ENCODE peak calls at places on chromosomes 11 and 22, in eight cellular contexts. A is left ventricle myocardium inferior; T is SK-N-SH; N is sigmoid colon; P is CD4-positive, CD25-positive, alpha-beta regulatory T cell; Q is foreskin keratinocyte; K is right lobe of liver; D is cardiac muscle cell. S is an unnamed sample. For H3K27me3, the result is how much of the 10 kb centered on the place peaks cover.

GRCh38 chr11:33930317-33931021 is 38.6 kb upstream of the LMO2 start:
- DNase-seq in K (no peak), N (no peak), P (peak), D (peak), Q (no peak), T (no peak), A (peak), S (no peak)

GRCh38 chr22:23240639-23241389 is 60.5 kb downstream of the BCR start:
- DNase-seq in P (no peak), Q (no peak), A (no peak), N (no peak), T (peak), D (no peak), K (no peak), S (peak)

GRCh38 chr11:88414385-88414861 is 76.9 kb upstream of the CTSC start:
- DNase-seq in N (peak), T (peak), A (no peak), K (no peak), D (peak), Q (no peak), P (peak), S (peak)

GRCh38 chr22:44724416-44724815 is 22.4 kb downstream of the PRR5 start:
- DNase-seq in P (no peak), D (peak), T (no peak), A (no peak), K (no peak), Q (no peak), N (no peak), S (no peak)

GRCh38 chr11:10397226-10397987 is 57.7 kb upstream of the AMPD3 start:
- DNase-seq in N (no peak), K (no peak), T (no peak), D (no peak), Q (no peak), A (no peak), P (no peak), S (no peak)

GRCh38 chr11:121928597-121929580 is 187.1 kb downstream of the BLID start:
- DNase-seq in K (no peak), Q (no peak), D (peak), N (no peak), A (no peak), P (no peak), T (no peak), S (no peak)

GRCh38 chr11:122731500-122731913 is 76.0 kb downstream of the UBASH3B start:
- DNase-seq in Q (no peak), K (no peak), A (no peak), N (no peak), P (no peak), D (no peak), T (no peak), S (no peak)

GRCh38 chr11:93986716-93987115 is 34.4 kb upstream of the HEPHL1 start:
- DNase-seq in A (no peak), T (no peak), N (no peak), K (peak), P (no peak), D (no peak), Q (no peak), S (no peak)

GRCh38 chr11:30984827-30985226 is 384.7 kb downstream of the DCDC1 start:
- DNase-seq in T (no peak), D (no peak), Q (no peak), K (no peak), P (no peak), A (no peak), N (no peak), S (no peak)

GRCh38 chr22:39088688-39089032 is 8.4 kb upstream of the APOBEC3H start:
- DNase-seq in T (no peak), P (no peak), D (no peak), N (no peak), K (no peak), A (no peak), Q (no peak), S (no peak)

GRCh38 chr11:6606471-6607189 is 3.1 kb downstream of the ILK start:
- DNase-seq in P (peak), N (peak), T (peak), Q (peak), A (peak), K (peak), D (peak), S (peak)

GRCh38 chr11:103959279-103959930 is 77.0 kb upstream of the DDI1 start:
- DNase-seq in Q (no peak), N (no peak), T (no peak), K (no peak), A (no peak), P (no peak), D (no peak), S (no peak)

GRCh38 chr11:9315078-9315688 is 790 bp upstream of the TMEM41B start:
- DNase-seq in A (no peak), D (no peak), P (no peak), T (no peak), N (no peak), K (no peak), Q (no peak), S (no peak)

GRCh38 chr11:109795234-109795633 is 298.0 kb upstream of the ZC3H12C start:
- DNase-seq in K (no peak), N (no peak), D (no peak), P (no peak), T (no peak), Q (no peak), A (no peak), S (no peak)

GRCh38 chr22:43090130-43090789 is 1.1 kb upstream of the TTLL1 start:
- DNase-seq in D (no peak), P (peak), T (peak), K (peak), N (peak), A (peak), Q (peak), S (no peak)

GRCh38 chr11:118928870-118929495 is 3.3 kb upstream of the BCL9L start:
- DNase-seq in P (no peak), N (peak), K (peak), A (peak), T (peak), Q (no peak), D (peak), S (peak)

GRCh38 chr22:50550395-50550794 is 4.7 kb downstream of the KLHDC7B start:
- DNase-seq in A (no peak), D (no peak), K (no peak), P (no peak), Q (no peak), N (no peak), T (no peak), S (peak)

GRCh38 chr11:64865286-64866172 is 12.9 kb downstream of the EHD1 start:
- DNase-seq in A (no peak), Q (no peak), N (no peak), T (no peak), D (no peak), K (no peak), P (no peak), S (no peak)

GRCh38 chr22:41524283-41524682 is 20.0 kb downstream of the POLR3H start:
- DNase-seq in T (no peak), Q (no peak), K (peak), D (no peak), N (peak), P (no peak), A (peak), S (peak)

GRCh38 chr11:95108159-95108611 is 18.5 kb downstream of the ENDOD1 start:
- DNase-seq in A (peak), P (no peak), K (peak), D (no peak), T (no peak), Q (no peak), N (no peak), S (peak)

GRCh38 chr22:47337161-47337621 is 574.7 kb downstream of the TBC1D22A start:
- DNase-seq in N (no peak), A (no peak), T (no peak), K (no peak), Q (no peak), D (no peak), P (peak), S (no peak)

GRCh38 chr22:22932512-22932941 is 44.9 kb downstream of the IGLL5 start:
- DNase-seq in D (no peak), N (no peak), P (no peak), A (no peak), K (no peak), Q (no peak), T (no peak), S (peak)

GRCh38 chr11:9132203-9132878 is 40.9 kb upstream of the SCUBE2 start:
- DNase-seq in A (no peak), K (no peak), P (no peak), Q (no peak), T (no peak), D (no peak), N (no peak), S (no peak)

GRCh38 chr11:27296406-27296994 is 66.5 kb downstream of the CCDC34 start:
- DNase-seq in N (no peak), A (no peak), D (peak), K (no peak), T (peak), Q (peak), P (peak), S (no peak)

GRCh38 chr11:1946812-1947480 is at the start of gene MRPL23:
- DNase-seq in K (no peak), D (no peak), A (peak), Q (no peak), N (peak), P (no peak), T (no peak), S (peak)

GRCh38 chr11:8102965-8103364 is 22.0 kb downstream of the TUB start:
- DNase-seq in A (no peak), N (no peak), K (no peak), D (no peak), P (no peak), Q (no peak), T (no peak), S (no peak)

GRCh38 chr11:123475478-123475877 is 45.4 kb downstream of the GRAMD1B start:
- DNase-seq in T (peak), A (no peak), N (peak), K (no peak), D (peak), Q (no peak), P (no peak), S (no peak)

GRCh38 chr11:128890543-128891409 is at the start of gene KCNJ5:
- DNase-seq in P (no peak), N (no peak), A (peak), K (peak), T (peak), D (peak), Q (no peak), S (peak)

GRCh38 chr11:132052904-132053303 is 682.5 kb downstream of the NTM start:
- DNase-seq in N (no peak), A (no peak), T (no peak), K (no peak), Q (no peak), D (no peak), P (no peak), S (no peak)

GRCh38 chr11:108324587-108324986 is 101.7 kb downstream of the ATM start:
- DNase-seq in T (no peak), N (no peak), A (no peak), K (no peak), Q (no peak), P (no peak), D (no peak), S (no peak)

GRCh38 chr11:111411456-111411855 is 32.4 kb upstream of the POU2AF1 start:
- DNase-seq in A (no peak), P (no peak), D (no peak), T (no peak), K (no peak), N (no peak), Q (no peak), S (no peak)

GRCh38 chr22:45262931-45263789 is 21.6 kb upstream of the UPK3A start:
- DNase-seq in N (no peak), K (no peak), T (no peak), Q (no peak), A (peak), D (no peak), P (no peak), S (peak)

GRCh38 chr22:38230108-38230825 is 28.5 kb downstream of the MAFF start:
- DNase-seq in P (peak), K (peak), D (peak), A (peak), N (no peak), T (no peak), Q (no peak), S (no peak)

GRCh38 chr11:102410382-102410784 is 42.2 kb downstream of the TMEM123 start:
- DNase-seq in D (peak), Q (no peak), A (no peak), N (no peak), T (peak), P (no peak), K (no peak), S (no peak)

GRCh38 chr11:16958833-16959232 is 55.4 kb downstream of the PLEKHA7 start:
- DNase-seq in P (peak), T (no peak), Q (no peak), A (no peak), K (no peak), N (no peak), D (no peak), S (no peak)

GRCh38 chr22:35517207-35517606 is 23.4 kb upstream of the RASD2 start:
- DNase-seq in D (no peak), Q (no peak), K (no peak), T (no peak), P (no peak), A (no peak), N (no peak), S (no peak)

GRCh38 chr11:98674390-98674789 is 346.4 kb upstream of the CNTN5 start:
- DNase-seq in D (no peak), T (no peak), N (no peak), A (no peak), K (no peak), Q (no peak), P (no peak), S (no peak)

GRCh38 chr11:57255618-57256017 is 18.6 kb upstream of the APLNR start:
- DNase-seq in P (no peak), A (no peak), T (no peak), D (no peak), N (no peak), K (no peak), Q (peak), S (no peak)

GRCh38 chr11:57260937-57261783 is 24.1 kb upstream of the APLNR start:
- DNase-seq in K (no peak), N (no peak), T (no peak), Q (no peak), P (no peak), A (no peak), D (no peak), S (no peak)

GRCh38 chr11:57251491-57252104 is 14.5 kb upstream of the APLNR start:
- DNase-seq in Q (no peak), N (no peak), D (peak), P (no peak), K (peak), A (peak), T (no peak), S (no peak)

GRCh38 chr11:57254631-57255030 is 17.6 kb upstream of the APLNR start:
- DNase-seq in T (no peak), D (no peak), P (no peak), K (no peak), Q (no peak), A (no peak), N (no peak), S (no peak)

GRCh38 chr11:57256119-57256518 is 19.1 kb upstream of the APLNR start:
- DNase-seq in N (no peak), P (no peak), T (no peak), Q (no peak), D (no peak), K (no peak), A (no peak), S (no peak)
- H3K27me3 ChIP-seq in N (under half), P (under half), T (under half), Q (under half), D (under half), K (under half), A (under half), S (under half)

GRCh38 chr11:117523680-117524079 is 196.0 kb downstream of the CEP164 start:
- DNase-seq in T (no peak), D (no peak), P (no peak), Q (no peak), N (no peak), K (no peak), A (no peak), S (no peak)

GRCh38 chr11:117520966-117521365 is 193.3 kb downstream of the CEP164 start:
- DNase-seq in P (no peak), A (no peak), Q (no peak), D (no peak), N (no peak), T (no peak), K (no peak), S (no peak)

GRCh38 chr11:117520201-117520600 is 192.5 kb downstream of the CEP164 start:
- DNase-seq in T (no peak), K (no peak), Q (no peak), A (no peak), P (no peak), N (no peak), D (no peak), S (no peak)

GRCh38 chr11:117519590-117519989 is 191.9 kb downstream of the CEP164 start:
- DNase-seq in N (no peak), D (no peak), K (no peak), P (no peak), A (no peak), T (no peak), Q (no peak), S (no peak)

GRCh38 chr11:117521974-117522373 is 194.3 kb downstream of the CEP164 start:
- DNase-seq in D (no peak), P (no peak), N (no peak), A (no peak), K (no peak), T (no peak), Q (no peak), S (no peak)
- H3K27me3 ChIP-seq in D (under half), P (under half), N (under half), A (under half), K (under half), T (under half), Q (under half), S (under half)

GRCh38 chr11:75214411-75214821 is 26.2 kb upstream of the TPBGL start:
- DNase-seq in T (peak), Q (no peak), A (peak), D (peak), N (peak), P (peak), K (peak), S (peak)
- H3K27me3 ChIP-seq in T (under half), Q (under half), A (half or more), D (under half), N (under half), P (under half), K (under half), S (under half)

GRCh38 chr22:29705651-29706050 is 14.2 kb upstream of the CABP7 start:
- DNase-seq in D (no peak), K (no peak), N (no peak), A (no peak), T (peak), Q (no peak), P (no peak), S (no peak)

GRCh38 chr22:29706493-29706892 is 13.3 kb upstream of the CABP7 start:
- DNase-seq in Q (no peak), K (no peak), N (no peak), T (peak), D (no peak), A (no peak), P (no peak), S (no peak)

GRCh38 chr22:29710193-29710592 is 9.6 kb upstream of the CABP7 start:
- DNase-seq in N (no peak), K (no peak), D (no peak), Q (no peak), A (no peak), P (no peak), T (no peak), S (no peak)

GRCh38 chr22:29706991-29707390 is 12.8 kb upstream of the CABP7 start:
- DNase-seq in K (no peak), P (no peak), D (no peak), T (no peak), A (no peak), N (no peak), Q (no peak), S (no peak)

GRCh38 chr22:29707471-29707870 is 12.3 kb upstream of the CABP7 start:
- DNase-seq in D (no peak), N (no peak), T (no peak), Q (no peak), A (no peak), P (no peak), K (no peak), S (no peak)
- H3K27me3 ChIP-seq in D (under half), N (under half), T (under half), Q (under half), A (half or more), P (under half), K (under half), S (under half)

GRCh38 chr11:116836648-116837023 is 786 bp downstream of the APOA1 start:
- DNase-seq in N (peak), T (no peak), Q (no peak), D (no peak), A (no peak), P (no peak), K (no peak), S (no peak)
- H3K27me3 ChIP-seq in N (under half), T (under half), Q (under half), D (under half), A (under half), P (under half), K (under half), S (under half)

DNA sequence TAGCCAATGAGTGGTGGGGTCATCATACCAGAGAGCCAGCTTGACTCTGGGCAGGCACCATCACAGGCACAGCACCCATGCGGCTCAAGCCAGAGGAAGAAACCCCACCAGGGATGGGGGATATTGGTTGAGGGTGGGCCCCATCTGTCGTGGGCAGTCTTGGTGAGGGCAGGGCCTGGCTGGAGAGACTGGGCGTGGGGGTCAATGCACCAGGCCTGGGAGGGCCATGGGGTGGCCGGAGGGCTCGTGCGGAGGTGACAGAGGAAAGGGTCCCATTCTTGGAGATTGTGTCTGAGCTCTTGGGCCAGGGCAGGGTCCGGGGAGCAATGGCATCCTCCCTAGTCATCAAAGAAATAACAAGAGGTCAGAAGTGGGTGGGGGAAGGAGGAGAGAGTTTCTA is 1.6 kb upstream of the VSIG2 start:
- DNase-seq in T (peak), Q (no peak), K (no peak), P (no peak), D (no peak), A (no peak), N (no peak), S (no peak)
- H3K27me3 ChIP-seq in T (under half), Q (half or more), K (under half), P (under half), D (half or more), A (half or more), N (under half), S (under half)

S was measured in aorta.